ENCODE peak calls at places on chromosome 7, in five cellular contexts. P, M, I, W and A are unnamed samples.

GRCh38 chr7:38367301-38367700 is 93.9 kb upstream of the TARP start:
- DNase-seq in I (peak), W (no peak), P (no peak), M (no peak), A (no peak)

GRCh38 chr7:50659329-50659965 is 94.2 kb upstream of the DDC start:
- DNase-seq in W (no peak), M (no peak), P (no peak), I (no peak), A (no peak)

GRCh38 chr7:143013897-143014296 is 13.0 kb downstream of the OR9A2 start:
- DNase-seq in I (peak), M (no peak), P (peak), W (peak), A (no peak)

GRCh38 chr7:65971021-65971420 is 11.0 kb downstream of the GUSB start:
- DNase-seq in I (no peak), P (no peak), M (no peak), W (no peak), A (no peak)

GRCh38 chr7:133611955-133612354 is 359.1 kb downstream of the EXOC4 start:
- DNase-seq in P (no peak), W (no peak), I (no peak), M (no peak), A (no peak)

GRCh38 chr7:82433507-82433906 is 10.1 kb downstream of the CACNA2D1 start:
- DNase-seq in M (no peak), I (no peak), W (no peak), P (no peak), A (no peak)

GRCh38 chr7:150388709-150389531 is 9.8 kb downstream of the ZNF775 start:
- DNase-seq in P (no peak), M (no peak), W (no peak), I (peak), A (no peak)

GRCh38 chr7:137576481-137576880 is 232.9 kb upstream of the PTN start:
- DNase-seq in M (no peak), P (no peak), I (no peak), W (no peak), A (no peak)

GRCh38 chr7:2953588-2954407 is 89.9 kb downstream of the CARD11 start:
- DNase-seq in P (no peak), M (no peak), I (no peak), W (no peak), A (no peak)

GRCh38 chr7:36459236-36459960 is 69.7 kb downstream of the ANLN start:
- DNase-seq in P (no peak), W (no peak), M (no peak), I (no peak), A (no peak)

GRCh38 chr7:121334875-121335648 is 6.3 kb downstream of the WNT16 start:
- DNase-seq in W (no peak), P (no peak), I (no peak), M (no peak), A (no peak)

GRCh38 chr7:123351027-123351426 is 151.3 kb upstream of the SLC13A1 start:
- DNase-seq in P (no peak), M (no peak), I (no peak), W (no peak), A (no peak)

GRCh38 chr7:75989084-75989725 is 5.2 kb downstream of the TMEM120A start:
- DNase-seq in M (no peak), P (no peak), I (no peak), W (no peak), A (no peak)

GRCh38 chr7:9937944-9938631 is 1035.6 kb upstream of the PHF14 start:
- DNase-seq in I (peak), W (peak), M (no peak), P (no peak), A (no peak)

GRCh38 chr7:105642264-105642663 is 61.0 kb upstream of the EFCAB10 start:
- DNase-seq in M (no peak), P (no peak), I (no peak), W (no peak), A (no peak)

GRCh38 chr7:65937296-65937695 is 44.7 kb downstream of the GUSB start:
- DNase-seq in W (no peak), M (no peak), I (no peak), P (no peak), A (no peak)

GRCh38 chr7:18087031-18087686 is 59.5 kb upstream of the PRPS1L1 start:
- DNase-seq in W (peak), M (no peak), I (no peak), P (no peak), A (no peak)

GRCh38 chr7:129067943-129068548 is 13.1 kb upstream of the TNPO3 start:
- DNase-seq in I (no peak), P (no peak), M (no peak), W (no peak), A (no peak)

GRCh38 chr7:110918949-110919548 is 171.9 kb upstream of the LRRN3 start:
- DNase-seq in M (no peak), P (no peak), I (no peak), W (no peak), A (no peak)

GRCh38 chr7:73774923-73775322 is 4.9 kb upstream of the CLDN3 start:
- DNase-seq in I (peak), W (peak), M (no peak), P (no peak), A (no peak)

GRCh38 chr7:106721816-106722785 is 61.1 kb upstream of the CCDC71L start:
- DNase-seq in W (no peak), M (no peak), I (no peak), P (no peak), A (peak)